ENCODE peak calls at places on chromosome 13, in seven cellular contexts. T is T follicular helper cell, V is left ventricle myocardium inferior, P is cardiac fibroblast, E is activated T-helper 1 cell treated with Interleukin-2 at 50 U/mL for 16 hours, A is heart left ventricle, M is pons. Z is an unnamed sample.

GRCh38 chr13:19982447-19983043 is 24.0 kb downstream of the ZMYM2 start:
- DNase-seq in T (no peak), V (no peak), P (no peak), E (no peak), A (no peak), M (no peak), Z (no peak)

GRCh38 chr13:75618308-75618707 is 17.8 kb upstream of the LMO7 start:
- DNase-seq in T (no peak), V (no peak), P (no peak), E (no peak), A (no peak), M (no peak), Z (no peak)

GRCh38 chr13:93216122-93216521 is 10.5 kb upstream of the GPC6 start:
- DNase-seq in T (no peak), V (no peak), P (no peak), E (no peak), A (no peak), M (no peak), Z (no peak)

GRCh38 chr13:40644838-40645620 is 21.4 kb downstream of the FOXO1 start:
- DNase-seq in T (no peak), V (no peak), P (no peak), E (no peak), A (no peak), M (peak; percentile 86), Z (no peak)

GRCh38 chr13:60351816-60352215 is 45.2 kb upstream of the TDRD3 start:
- DNase-seq in T (no peak), V (no peak), P (no peak), E (no peak), A (no peak), M (no peak), Z (no peak)

GRCh38 chr13:39526499-39526898 is 76.5 kb downstream of the LHFPL6 start:
- DNase-seq in T (no peak), V (no peak), P (no peak), E (no peak), A (no peak), M (no peak), Z (no peak)

GRCh38 chr13:78608705-78609463 is 5.5 kb upstream of the POU4F1 start:
- DNase-seq in T (no peak), V (no peak), P (no peak), E (no peak), A (no peak), M (no peak), Z (no peak)

GRCh38 chr13:89695343-89696257 is 1651.9 kb upstream of the MIR17HG start:
- DNase-seq in T (no peak), V (no peak), P (peak; percentile 63), E (no peak), A (no peak), M (peak; percentile 62), Z (peak; percentile 25)

GRCh38 chr13:106710267-106710666 is 142.3 kb upstream of the ARGLU1 start:
- DNase-seq in T (no peak), V (no peak), P (peak; percentile 6), E (no peak), A (peak; percentile 52), M (peak; percentile 25), Z (no peak)

GRCh38 chr13:41428155-41428554 is 29.2 kb upstream of the RGCC start:
- DNase-seq in T (peak; percentile 11), V (no peak), P (no peak), E (peak; percentile 4), A (no peak), M (peak; percentile 30), Z (no peak)

GRCh38 chr13:77859450-77859849 is 59.2 kb downstream of the EDNRB start:
- DNase-seq in T (no peak), V (peak; percentile 16), P (peak; percentile 92), E (no peak), A (no peak), M (no peak), Z (no peak)

GRCh38 chr13:28046981-28047380 is 53.4 kb downstream of the FLT3 start:
- DNase-seq in T (no peak), V (no peak), P (no peak), E (no peak), A (no peak), M (no peak), Z (no peak)

GRCh38 chr13:40272776-40273139 is 393.7 kb downstream of the FOXO1 start:
- DNase-seq in T (no peak), V (no peak), P (peak; percentile 16), E (no peak), A (no peak), M (peak; percentile 17), Z (no peak)

GRCh38 chr13:35518337-35518736 is 41.8 kb upstream of the MAB21L1 start:
- DNase-seq in T (no peak), V (no peak), P (no peak), E (no peak), A (no peak), M (no peak), Z (no peak)

GRCh38 chr13:101520672-101521071 is 68.2 kb downstream of the ITGBL1 start:
- DNase-seq in T (no peak), V (no peak), P (peak; percentile 38), E (no peak), A (no peak), M (no peak), Z (no peak)

GRCh38 chr13:55602784-55603183 is 1537.9 kb upstream of the PRR20A start:
- DNase-seq in T (no peak), V (no peak), P (no peak), E (no peak), A (no peak), M (no peak), Z (no peak)

GRCh38 chr13:33610471-33611015 is 207.4 kb upstream of the RFC3 start:
- DNase-seq in T (peak; percentile 37), V (peak; percentile 78), P (peak; percentile 44), E (peak; percentile 35), A (peak; percentile 64), M (peak; percentile 80), Z (peak; percentile 76)

GRCh38 chr13:59342396-59342795 is 821.3 kb downstream of the DIAPH3 start:
- DNase-seq in T (no peak), V (no peak), P (peak; percentile 11), E (no peak), A (no peak), M (no peak), Z (no peak)

GRCh38 chr13:98349731-98350305 is 172.7 kb upstream of the RNF113B start:
- DNase-seq in T (no peak), V (no peak), P (no peak), E (no peak), A (no peak), M (no peak), Z (no peak)

GRCh38 chr13:42525035-42525504 is 48.9 kb upstream of the TNFSF11 start:
- DNase-seq in T (no peak), V (no peak), P (peak; percentile 70), E (no peak), A (no peak), M (no peak), Z (peak; percentile 23)

GRCh38 chr13:51733656-51734334 is 70.2 kb downstream of the DHRS12 start:
- DNase-seq in T (no peak), V (no peak), P (peak; percentile 12), E (no peak), A (no peak), M (no peak), Z (no peak)

GRCh38 chr13:32430018-32430747 is 2.3 kb upstream of the N4BP2L1 start:
- DNase-seq in T (no peak), V (no peak), P (no peak), E (no peak), A (no peak), M (no peak), Z (no peak)

GRCh38 chr13:30752201-30752797 is 17.0 kb downstream of the ALOX5AP start:
- DNase-seq in T (no peak), V (peak; percentile 38), P (peak; percentile 58), E (no peak), A (no peak), M (no peak), Z (no peak)

GRCh38 chr13:26541678-26542553 is 15.6 kb upstream of the WASF3 start:
- DNase-seq in T (no peak), V (no peak), P (no peak), E (no peak), A (no peak), M (no peak), Z (no peak)

GRCh38 chr13:40673061-40673397 is 6.6 kb upstream of the FOXO1 start:
- DNase-seq in T (no peak), V (no peak), P (no peak), E (no peak), A (no peak), M (no peak), Z (no peak)

GRCh38 chr13:39327080-39327479 is 275.9 kb downstream of the LHFPL6 start:
- DNase-seq in T (no peak), V (no peak), P (no peak), E (no peak), A (no peak), M (no peak), Z (no peak)

GRCh38 chr13:46607768-46608553 is 55.0 kb downstream of the LRCH1 start:
- DNase-seq in T (no peak), V (no peak), P (no peak), E (no peak), A (no peak), M (no peak), Z (peak; percentile 91)

GRCh38 chr13:51305558-51305957 is 33.9 kb upstream of the SERPINE3 start:
- DNase-seq in T (no peak), V (no peak), P (no peak), E (no peak), A (no peak), M (no peak), Z (no peak)

GRCh38 chr13:59728896-59729545 is 434.7 kb downstream of the DIAPH3 start:
- DNase-seq in T (no peak), V (no peak), P (no peak), E (no peak), A (no peak), M (no peak), Z (no peak)

GRCh38 chr13:52179925-52180324 is 20.5 kb upstream of the NEK3 start:
- DNase-seq in T (no peak), V (no peak), P (no peak), E (no peak), A (no peak), M (no peak), Z (no peak)

GRCh38 chr13:110298566-110299321 is 8.2 kb downstream of the COL4A1 start:
- DNase-seq in T (no peak), V (no peak), P (peak; percentile 70), E (no peak), A (peak; percentile 52), M (no peak), Z (no peak)

GRCh38 chr13:28636078-28636477 is 22.9 kb upstream of the POMP start:
- DNase-seq in T (no peak), V (no peak), P (no peak), E (no peak), A (no peak), M (no peak), Z (no peak)

GRCh38 chr13:112775791-112776279 is 86.0 kb downstream of the ATP11A start:
- DNase-seq in T (no peak), V (no peak), P (no peak), E (no peak), A (no peak), M (no peak), Z (peak; percentile 3)

GRCh38 chr13:75802161-75802560 is 166.0 kb downstream of the LMO7 start:
- DNase-seq in T (no peak), V (no peak), P (no peak), E (no peak), A (no peak), M (no peak), Z (no peak)

GRCh38 chr13:96499646-96500045 is 409.7 kb downstream of the HS6ST3 start:
- DNase-seq in T (no peak), V (no peak), P (no peak), E (no peak), A (no peak), M (no peak), Z (no peak)

GRCh38 chr13:28574617-28575142 is 79.8 kb upstream of the FLT1 start:
- DNase-seq in T (no peak), V (no peak), P (peak; percentile 91), E (no peak), A (peak; percentile 28), M (no peak), Z (peak; percentile 59)

GRCh38 chr13:41488124-41488523 is 30.8 kb downstream of the RGCC start:
- DNase-seq in T (no peak), V (no peak), P (no peak), E (no peak), A (no peak), M (no peak), Z (no peak)

GRCh38 chr13:33547035-33547434 is 261.5 kb upstream of the STARD13 start:
- DNase-seq in T (no peak), V (no peak), P (peak; percentile 16), E (no peak), A (no peak), M (no peak), Z (no peak)